ENCODE peak calls at places on chromosomes 16 and 17, in nine cellular contexts. T, V, W, I, D, L, Y, M and K are unnamed samples.

GRCh38 chr16:21301168-21301894 is 23.2 kb upstream of the CRYM start:
- DNase-seq in T (peak; percentile 82), V (peak; percentile 8), W (peak; percentile 57), I (peak; percentile 92), D (peak; percentile 88), L (peak; percentile 86), Y (peak; percentile 67), M (peak; percentile 59), K (no peak)

GRCh38 chr17:16920628-16921020 is 51.3 kb downstream of the TNFRSF13B start:
- DNase-seq in T (no peak), V (no peak), W (no peak), I (no peak), D (peak; percentile 42), L (no peak), Y (peak; percentile 23), M (no peak), K (no peak)

GRCh38 chr17:37082461-37082860 is 133.7 kb downstream of the AATF start:
- DNase-seq in T (no peak), V (no peak), W (no peak), I (no peak), D (no peak), L (no peak), Y (no peak), M (no peak), K (no peak)

GRCh38 chr16:71467810-71468209 is 5.8 kb upstream of the ZNF23 start:
- DNase-seq in T (no peak), V (peak; percentile 15), W (peak; percentile 20), I (no peak), D (no peak), L (peak; percentile 69), Y (no peak), M (peak; percentile 32), K (no peak)

GRCh38 chr16:83733301-83733700 is 74.5 kb upstream of the HSBP1 start:
- DNase-seq in T (no peak), V (no peak), W (peak; percentile 7), I (no peak), D (no peak), L (no peak), Y (no peak), M (no peak), K (no peak)

GRCh38 chr17:78114831-78115723 is 13.5 kb downstream of the TMC6 start:
- DNase-seq in T (no peak), V (no peak), W (no peak), I (no peak), D (no peak), L (no peak), Y (peak; percentile 50), M (no peak), K (peak; percentile 87)

GRCh38 chr17:65633988-65634387 is 72.5 kb upstream of the AXIN2 start:
- DNase-seq in T (no peak), V (no peak), W (no peak), I (no peak), D (no peak), L (no peak), Y (no peak), M (no peak), K (no peak)

GRCh38 chr17:78839173-78839761 is 1.3 kb downstream of the USP36 start:
- DNase-seq in T (no peak), V (no peak), W (no peak), I (no peak), D (no peak), L (no peak), Y (no peak), M (no peak), K (no peak)

GRCh38 chr17:14575349-14575966 is 274.6 kb downstream of the HS3ST3B1 start:
- DNase-seq in T (no peak), V (no peak), W (peak; percentile 89), I (no peak), D (no peak), L (no peak), Y (no peak), M (no peak), K (no peak)

GRCh38 chr17:32723310-32723955 is 153.5 kb downstream of the MYO1D start:
- DNase-seq in T (no peak), V (no peak), W (peak; percentile 8), I (no peak), D (no peak), L (no peak), Y (no peak), M (no peak), K (no peak)

GRCh38 chr17:16106161-16106891 is 106.7 kb downstream of the TTC19 start:
- DNase-seq in T (no peak), V (no peak), W (peak; percentile 88), I (no peak), D (no peak), L (no peak), Y (no peak), M (no peak), K (no peak)

GRCh38 chr16:87186440-87186839 is 130.8 kb downstream of the C16orf95 start:
- DNase-seq in T (no peak), V (no peak), W (no peak), I (no peak), D (no peak), L (no peak), Y (no peak), M (no peak), K (no peak)

GRCh38 chr17:63001689-63002394 is 35.8 kb downstream of the TANC2 start:
- DNase-seq in T (no peak), V (no peak), W (no peak), I (no peak), D (no peak), L (no peak), Y (no peak), M (no peak), K (no peak)

GRCh38 chr17:10311131-10311530 is 61.7 kb downstream of the MYH13 start:
- DNase-seq in T (no peak), V (no peak), W (no peak), I (no peak), D (no peak), L (no peak), Y (no peak), M (no peak), K (no peak)

GRCh38 chr17:67148352-67148751 is 96.6 kb downstream of the HELZ start:
- DNase-seq in T (no peak), V (no peak), W (no peak), I (no peak), D (no peak), L (no peak), Y (no peak), M (no peak), K (no peak)

GRCh38 chr16:49592507-49593422 is 219.2 kb downstream of the C16orf78 start:
- DNase-seq in T (peak; percentile 12), V (no peak), W (peak; percentile 30), I (no peak), D (no peak), L (peak; percentile 72), Y (peak; percentile 64), M (no peak), K (no peak)

GRCh38 chr16:89170346-89171215 is 967 bp upstream of the CDH15 start:
- DNase-seq in T (peak; percentile 57), V (no peak), W (no peak), I (no peak), D (peak; percentile 86), L (peak; percentile 91), Y (peak; percentile 63), M (no peak), K (no peak)

GRCh38 chr16:11142951-11143740 is 112.9 kb downstream of the SOCS1 start:
- DNase-seq in T (no peak), V (no peak), W (no peak), I (no peak), D (no peak), L (no peak), Y (no peak), M (no peak), K (no peak)

GRCh38 chr16:50810241-50810965 is 68.5 kb downstream of the CYLD start:
- DNase-seq in T (no peak), V (no peak), W (no peak), I (no peak), D (no peak), L (no peak), Y (no peak), M (no peak), K (no peak)

GRCh38 chr17:42684033-42684625 is 1.8 kb downstream of the CNTNAP1 start:
- DNase-seq in T (no peak), V (no peak), W (no peak), I (no peak), D (peak; percentile 66), L (no peak), Y (no peak), M (no peak), K (no peak)
- H3K27ac ChIP-seq in T (no peak overlapping the region), V (no peak overlapping the region), W (no peak overlapping the region), I (no peak overlapping the region), D (no peak overlapping the region), L (no peak overlapping the region), Y (no peak overlapping the region), M (no peak overlapping the region), K (no peak overlapping the region)

DNA sequence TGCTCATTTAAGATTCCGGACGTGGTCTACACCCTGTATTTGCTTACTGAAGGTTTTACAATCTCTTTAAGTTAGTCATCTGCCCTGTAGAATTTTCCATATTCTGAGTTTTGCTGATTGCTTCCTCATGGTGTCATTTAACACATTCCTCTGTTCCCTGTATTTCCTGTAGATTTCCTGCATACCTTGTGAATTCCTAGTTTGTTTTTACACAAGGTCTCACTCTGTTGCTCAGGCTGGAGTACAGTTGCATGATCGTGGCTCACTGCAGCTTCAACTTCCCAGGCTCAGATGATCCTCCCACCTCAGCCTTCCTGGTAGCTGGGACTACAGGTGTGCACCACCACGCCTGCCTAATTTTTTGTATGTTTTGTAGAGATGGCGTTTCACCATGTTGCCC is 66.8 kb downstream of the CMIP start:
- DNase-seq in T (peak; percentile 28), V (no peak), W (peak; percentile 23), I (no peak), D (no peak), L (no peak), Y (no peak), M (no peak), K (no peak)
- H3K27ac ChIP-seq in T (no peak overlapping the region), V (no peak overlapping the region), W (no peak overlapping the region), I (no peak overlapping the region), D (no peak overlapping the region), L (no peak overlapping the region), Y (no peak overlapping the region), M (no peak overlapping the region), K (no peak overlapping the region)

DNA sequence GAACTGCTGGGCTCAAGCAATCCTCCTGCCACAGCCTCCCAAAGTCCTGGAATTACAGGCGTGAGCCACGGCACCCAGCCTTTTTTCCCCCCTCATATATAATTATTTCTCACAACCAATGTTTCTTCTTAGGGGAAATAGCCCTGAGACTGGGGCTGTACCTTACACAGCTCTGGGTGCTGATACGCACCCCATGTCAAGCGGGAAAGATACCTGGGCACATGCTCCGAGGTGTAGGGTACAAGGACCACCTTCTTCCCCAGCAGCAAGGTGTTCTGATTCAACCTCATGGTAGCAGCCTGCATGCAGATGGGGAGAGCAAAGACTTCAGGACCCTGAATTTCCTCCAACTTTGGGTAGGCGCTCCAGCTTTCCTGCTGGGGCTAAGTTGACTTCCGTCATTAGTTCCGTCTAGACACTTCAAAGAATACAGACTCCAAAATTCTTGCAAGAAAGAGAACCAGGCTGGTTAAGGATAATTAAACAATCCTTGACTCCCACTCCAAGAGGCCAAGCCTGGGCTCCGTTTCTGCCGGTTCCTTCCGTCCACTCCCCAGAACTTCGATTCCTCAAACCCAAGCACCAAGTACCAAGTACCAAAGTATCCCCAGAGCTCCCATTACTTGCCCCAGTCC is 619 bp downstream of the NAT9 start:
- DNase-seq in T (no peak), V (no peak), W (no peak), I (no peak), D (no peak), L (no peak), Y (no peak), M (no peak), K (no peak)
- H3K27ac ChIP-seq in T (peak overlapping the region; percentile 60), V (peak overlapping the region; percentile 74), W (peak overlapping the region; percentile 84), I (peak overlapping the region; percentile 58), D (peak overlapping the region; percentile 77), L (peak overlapping the region; percentile 10), Y (peak overlapping the region; percentile 77), M (no peak overlapping the region), K (peak overlapping the region; percentile 56)

GRCh38 chr16:1551166-1551565 is 17.7 kb downstream of the TMEM204 start:
- DNase-seq in T (no peak), V (no peak), W (no peak), I (no peak), D (no peak), L (no peak), Y (no peak), M (no peak), K (no peak)
- H3K27ac ChIP-seq in T (no peak overlapping the region), V (peak overlapping the region; percentile 25), W (no peak overlapping the region), I (no peak overlapping the region), D (no peak overlapping the region), L (no peak overlapping the region), Y (peak overlapping the region; percentile 32), M (no peak overlapping the region), K (no peak overlapping the region)